ENCODE peak calls at places on chromosomes 13 and 19, in five cellular contexts. C is right lobe of liver, B is breast epithelium, Y is tibial nerve, X is body of pancreas. U is an unnamed sample.

GRCh38 chr19:5615756-5616327 is 6.7 kb downstream of the SAFB2 start:
- DNase-seq in C (no peak), B (no peak), Y (no peak), X (no peak), U (peak)

GRCh38 chr13:20497376-20497775 is 28.3 kb downstream of the CRYL1 start:
- DNase-seq in C (no peak), B (no peak), Y (no peak), X (no peak), U (no peak)

GRCh38 chr13:97261254-97262015 is 39.3 kb downstream of the MBNL2 start:
- DNase-seq in C (peak), B (no peak), Y (no peak), X (no peak), U (no peak)

GRCh38 chr13:72808917-72809500 is 27.1 kb downstream of the PIBF1 start:
- DNase-seq in C (no peak), B (no peak), Y (no peak), X (no peak), U (no peak)

GRCh38 chr13:113775451-113776145 is 16.6 kb downstream of the TMEM255B start:
- DNase-seq in C (peak), B (no peak), Y (no peak), X (no peak), U (no peak)

GRCh38 chr19:22528956-22529355 is 105.2 kb upstream of the ZNF492 start:
- DNase-seq in C (no peak), B (no peak), Y (no peak), X (no peak), U (no peak)

GRCh38 chr13:27644302-27644701 is 22.6 kb downstream of the POLR1D start:
- DNase-seq in C (no peak), B (no peak), Y (no peak), X (no peak), U (no peak)

GRCh38 chr13:35191883-35192282 is 249.8 kb downstream of the NBEA start:
- DNase-seq in C (no peak), B (no peak), Y (no peak), X (no peak), U (no peak)

GRCh38 chr13:30047154-30047874 is 196.9 kb upstream of the UBL3 start:
- DNase-seq in C (no peak), B (no peak), Y (no peak), X (no peak), U (no peak)

GRCh38 chr19:38693380-38694223 is 46.2 kb downstream of the ACTN4 start:
- DNase-seq in C (no peak), B (no peak), Y (no peak), X (peak), U (peak)

GRCh38 chr13:40271511-40271910 is 394.9 kb downstream of the FOXO1 start:
- DNase-seq in C (no peak), B (no peak), Y (peak), X (no peak), U (no peak)

GRCh38 chr19:43132696-43133095 is 50.2 kb upstream of the PSG2 start:
- DNase-seq in C (no peak), B (no peak), Y (no peak), X (no peak), U (peak)

GRCh38 chr13:103289661-103290060 is 223.4 kb upstream of the SLC10A2 start:
- DNase-seq in C (no peak), B (no peak), Y (no peak), X (no peak), U (no peak)

GRCh38 chr13:103288114-103288513 is 221.9 kb upstream of the SLC10A2 start:
- DNase-seq in C (no peak), B (no peak), Y (no peak), X (no peak), U (no peak)

GRCh38 chr13:103283451-103283820 is 217.2 kb upstream of the SLC10A2 start:
- DNase-seq in C (no peak), B (no peak), Y (no peak), X (no peak), U (no peak)

GRCh38 chr13:103291226-103291625 is 225.0 kb upstream of the SLC10A2 start:
- DNase-seq in C (no peak), B (no peak), Y (no peak), X (no peak), U (no peak)

GRCh38 chr13:103287659-103288058 is 221.4 kb upstream of the SLC10A2 start:
- DNase-seq in C (no peak), B (no peak), Y (no peak), X (no peak), U (no peak)
- TF ChIP-seq POLR2A in C (no peak), B (no peak), Y (no peak), X (no peak), U (no peak)

DNA sequence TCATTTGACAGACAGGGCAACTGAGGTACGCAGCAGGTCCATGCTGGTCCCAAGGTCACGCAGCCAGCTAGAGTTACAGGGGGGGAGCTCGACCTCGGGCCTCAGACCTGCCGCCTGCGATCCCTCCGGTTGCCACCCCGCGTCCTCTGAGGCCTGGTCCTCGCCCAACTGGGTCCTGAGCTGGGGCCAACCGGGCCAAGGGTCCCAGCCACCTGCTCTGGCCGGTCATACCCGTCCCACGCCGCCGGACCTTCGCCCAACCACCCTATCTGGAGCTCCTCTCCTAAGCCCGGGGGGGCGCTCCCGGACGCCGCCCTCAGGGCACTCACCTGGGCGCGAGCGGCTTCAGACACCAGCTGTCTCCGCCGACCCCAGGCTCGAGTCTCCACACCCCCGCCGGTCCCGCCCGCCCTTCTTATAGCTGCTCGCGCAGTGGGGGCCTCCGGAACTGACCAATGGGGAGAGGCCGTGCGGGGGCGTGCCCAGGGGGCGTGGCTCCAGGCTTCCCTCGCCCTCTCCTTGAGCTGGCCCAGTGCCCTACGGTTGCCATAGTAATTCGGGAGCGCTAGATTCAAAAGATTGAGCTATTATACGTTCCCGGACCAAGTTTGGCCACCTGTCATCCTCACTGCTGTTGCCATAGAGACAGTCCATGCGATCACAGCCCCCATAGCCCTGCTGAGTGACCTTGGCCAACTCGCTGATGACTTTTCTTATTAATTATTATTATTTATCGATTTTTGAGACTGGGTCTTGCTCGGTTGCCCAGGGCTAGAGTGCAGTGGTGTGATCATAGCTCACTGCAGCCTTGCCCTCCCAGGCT is at the start of gene PLIN5:
- DNase-seq in C (peak), B (peak), Y (peak), X (peak), U (no peak)
- TF ChIP-seq POLR2A in C (peak), B (no peak), Y (no peak), X (peak), U (no peak)

DNA sequence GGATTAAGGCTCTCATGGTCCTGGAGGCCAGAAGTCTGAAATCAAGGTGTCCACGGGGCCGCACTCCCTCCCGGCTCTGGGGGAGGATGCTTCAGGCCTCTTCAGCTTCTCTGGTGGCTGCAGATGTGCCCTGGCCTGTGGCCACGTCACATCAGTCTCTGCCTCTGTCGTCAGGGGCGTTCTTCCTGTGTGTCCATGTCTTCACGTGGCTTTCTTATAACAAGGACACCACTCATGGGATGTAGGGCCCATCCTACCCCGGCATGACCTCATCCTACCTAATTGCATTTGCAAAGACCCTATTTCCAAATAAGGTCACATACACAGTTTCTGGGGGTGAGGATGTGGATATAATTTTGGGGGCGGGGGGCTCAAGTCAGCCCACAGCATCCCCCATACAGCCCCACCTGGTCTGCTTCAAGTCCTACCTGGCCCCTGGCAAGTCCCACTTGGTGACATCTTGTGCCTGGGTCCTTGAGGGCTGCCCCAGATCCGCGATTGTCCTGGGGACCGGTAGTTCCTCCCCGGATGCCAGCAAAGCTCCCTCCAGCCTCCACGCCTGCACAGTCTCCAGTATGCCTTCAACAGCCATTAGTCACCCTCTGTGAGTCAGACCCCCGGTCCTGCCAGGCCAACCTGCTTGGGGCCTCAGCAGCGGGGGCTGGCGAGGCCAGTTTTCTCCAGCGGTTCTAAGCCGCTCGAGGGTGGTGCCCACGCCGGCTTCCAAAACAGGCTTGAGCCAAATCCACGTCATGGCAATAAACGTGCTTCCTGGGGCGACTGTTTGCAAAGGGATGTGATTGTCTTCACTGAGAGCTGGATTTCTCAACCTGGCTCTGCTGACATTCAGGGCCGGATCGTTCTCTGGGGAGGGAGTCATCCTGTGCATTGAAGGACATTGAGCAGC is 32.2 kb downstream of the MYO9B start:
- DNase-seq in C (peak), B (peak), Y (peak), X (peak), U (peak)
- TF ChIP-seq POLR2A in C (peak), B (no peak), Y (no peak), X (no peak), U (no peak)

GRCh38 chr19:2392366-2392765 is 32.3 kb downstream of the TMPRSS9 start:
- DNase-seq in C (no peak), B (no peak), Y (no peak), X (no peak), U (no peak)

GRCh38 chr19:2391118-2391725 is 31.2 kb downstream of the TMPRSS9 start:
- DNase-seq in C (no peak), B (no peak), Y (peak), X (peak), U (peak)

GRCh38 chr19:2389594-2389993 is 29.5 kb downstream of the TMPRSS9 start:
- DNase-seq in C (no peak), B (no peak), Y (no peak), X (no peak), U (no peak)

GRCh38 chr19:2394669-2395292 is 32.6 kb downstream of the TIMM13 start:
- DNase-seq in C (peak), B (no peak), Y (no peak), X (no peak), U (no peak)

DNA sequence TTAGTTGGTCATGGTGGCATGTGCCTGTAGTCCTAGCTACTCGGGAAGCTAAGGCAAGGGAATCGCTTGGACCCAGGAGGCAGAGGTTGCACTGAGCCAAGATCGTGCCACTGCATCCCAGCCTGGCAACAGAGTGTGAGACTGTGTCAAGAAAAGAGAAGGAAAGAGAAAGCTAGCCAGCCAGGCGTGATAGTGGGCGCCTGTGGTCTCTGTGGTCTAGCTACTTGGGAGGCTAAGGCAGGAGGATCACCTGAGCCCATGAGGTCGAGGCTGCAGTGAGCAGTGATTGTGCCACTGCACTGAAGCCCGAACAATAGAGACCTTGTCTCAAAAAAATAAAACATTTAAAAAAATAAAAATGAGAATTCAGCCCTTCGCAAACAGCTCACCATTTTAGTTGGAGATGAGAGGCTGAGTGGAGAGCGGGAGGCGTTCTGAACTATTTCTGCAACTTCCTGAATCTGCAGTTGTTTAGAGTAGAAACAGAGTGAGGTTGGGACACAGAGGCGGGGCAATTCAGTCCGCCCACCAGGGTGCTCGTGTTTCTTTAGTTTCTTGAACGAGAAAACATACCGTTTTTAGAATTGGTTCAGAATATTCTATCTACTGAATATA is 33.2 kb downstream of the TIMM13 start:
- DNase-seq in C (no peak), B (no peak), Y (peak), X (no peak), U (no peak)
- TF ChIP-seq POLR2A in C (no peak), B (no peak), Y (no peak), X (no peak), U (no peak)

GRCh38 chr19:3762130-3762473 is 380 bp upstream of the MRPL54 start:
- DNase-seq in C (no peak), B (no peak), Y (no peak), X (no peak), U (no peak)

GRCh38 chr19:3760871-3761361 is 576 bp downstream of the APBA3 start:
- DNase-seq in C (no peak), B (no peak), Y (no peak), X (no peak), U (no peak)

GRCh38 chr19:3761382-3762129 is at the start of gene APBA3:
- DNase-seq in C (peak), B (peak), Y (peak), X (peak), U (peak)

GRCh38 chr19:3765121-3765520 is 2.6 kb downstream of the MRPL54 start:
- DNase-seq in C (no peak), B (no peak), Y (no peak), X (no peak), U (no peak)

GRCh38 chr19:3762501-3763459 is at the start of gene MRPL54:
- DNase-seq in C (peak), B (peak), Y (peak), X (peak), U (peak)
- TF ChIP-seq POLR2A in C (peak), B (peak), Y (peak), X (peak), U (peak)

GRCh38 chr19:52274191-52274590 is 4.8 kb downstream of the ZNF766 start:
- DNase-seq in C (no peak), B (no peak), Y (no peak), X (no peak), U (no peak)
- TF ChIP-seq POLR2A in C (no peak), B (no peak), Y (no peak), X (no peak), U (no peak)